ENCODE peak calls at places on chromosomes 13 and 19, in nine cellular contexts. N is brain microvascular endothelial cell, Y is prostate gland, T is esophagus squamous epithelium, R is tibial nerve, G is fibroblast of mammary gland, Q is HFF-Myc, W is AG04450, L is right lobe of liver. Z is an unnamed sample.

GRCh38 chr13:39253774-39254173 is 215.5 kb downstream of the NHLRC3 start:
- DNase-seq in Q (no peak), W (peak; percentile 2), N (peak; percentile 42), Y (no peak), R (no peak), T (no peak), G (peak; percentile 8), L (no peak), Z (no peak)

GRCh38 chr19:43594081-43594697 is 1.7 kb downstream of the IRGQ start:
- DNase-seq in W (no peak), T (no peak), R (no peak), L (no peak), Q (no peak), Y (no peak), G (no peak), N (no peak), Z (no peak)

GRCh38 chr19:18160441-18160791 is 7.5 kb downstream of the PIK3R2 start:
- DNase-seq in Y (no peak), R (no peak), T (no peak), G (peak; percentile 7), W (no peak), L (no peak), N (no peak), Q (no peak), Z (no peak)

GRCh38 chr13:27425918-27426630 is 1.7 kb downstream of the GTF3A start:
- DNase-seq in L (peak; percentile 77), N (peak; percentile 63), T (peak; percentile 55), Q (peak; percentile 68), Y (peak; percentile 83), R (peak; percentile 53), G (peak; percentile 86), W (no peak), Z (no peak)

GRCh38 chr19:43433689-43434088 is 19.0 kb downstream of the TEX101 start:
- DNase-seq in L (no peak), G (no peak), W (no peak), Q (no peak), T (no peak), R (no peak), Y (no peak), N (no peak), Z (no peak)

GRCh38 chr13:29260684-29261083 is 334.8 kb downstream of the SLC7A1 start:
- DNase-seq in Y (no peak), N (no peak), Q (no peak), L (no peak), R (no peak), W (no peak), T (no peak), G (no peak), Z (no peak)

GRCh38 chr19:34838248-34838647 is 65.2 kb upstream of the ZNF599 start:
- DNase-seq in G (no peak), T (no peak), R (no peak), Y (no peak), W (no peak), Q (no peak), N (no peak), L (no peak), Z (peak; percentile 44)

GRCh38 chr13:111969551-111970135 is 97.3 kb upstream of the SOX1 start:
- DNase-seq in Q (no peak), R (no peak), L (no peak), Y (no peak), G (no peak), W (no peak), N (no peak), T (no peak), Z (no peak)

GRCh38 chr19:48635263-48635965 is 1.8 kb downstream of the DBP start:
- DNase-seq in L (peak; percentile 84), T (no peak), Y (peak; percentile 73), W (no peak), G (no peak), Q (no peak), N (no peak), R (peak; percentile 70), Z (peak; percentile 64)

GRCh38 chr19:7657047-7657779 is 11.6 kb upstream of the RETN start:
- DNase-seq in L (no peak), Y (no peak), N (no peak), T (no peak), W (no peak), Q (no peak), G (peak; percentile 12), R (no peak), Z (no peak)

GRCh38 chr13:112838038-112838965 is 130.7 kb upstream of the MCF2L start:
- DNase-seq in N (no peak), L (no peak), T (no peak), W (no peak), Q (no peak), R (no peak), Y (no peak), G (no peak), Z (no peak)

DNA sequence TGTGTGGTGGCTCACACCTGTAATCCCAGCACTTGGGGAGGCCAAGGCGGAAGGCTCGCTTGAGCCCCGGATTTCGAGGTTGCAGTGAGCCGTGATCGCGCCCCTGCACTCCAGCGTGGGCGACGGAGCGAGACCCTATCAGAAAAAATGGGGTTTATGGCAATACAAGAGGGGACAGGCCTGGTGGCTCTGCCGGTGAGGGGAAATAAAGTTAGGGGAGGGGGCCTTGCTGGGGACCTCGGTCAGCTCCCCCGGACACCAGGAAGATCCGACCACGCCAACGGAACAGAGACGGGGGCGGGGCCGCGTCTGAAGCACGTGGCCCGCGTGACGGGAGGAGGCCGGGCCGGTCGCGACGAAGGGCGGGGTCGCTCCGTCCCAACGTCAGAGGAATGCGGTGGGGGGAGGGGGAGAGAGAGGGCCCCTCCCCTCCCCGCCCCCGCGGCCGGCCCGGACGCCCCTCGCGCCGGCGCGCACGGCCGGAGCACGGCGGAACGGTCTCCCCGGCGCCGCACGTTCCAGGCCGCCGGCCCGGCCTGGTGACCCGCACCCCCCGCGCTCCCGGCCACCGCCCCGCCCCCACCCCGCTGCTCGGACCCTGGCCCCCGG is 1.9 kb upstream of the HNRNPL start:
- DNase-seq in R (peak; percentile 93), G (peak; percentile 84), T (peak; percentile 72), Q (peak; percentile 67), N (peak; percentile 78), Y (peak; percentile 96), L (peak; percentile 96), W (peak; percentile 79), Z (no peak)
- TF ChIP-seq CTCF in R (no peak), G (no peak), T (no peak), Q (no peak), N (no peak), Y (no peak), L (no peak), W (no peak), Z (no peak)

GRCh38 chr19:10962863-10963262 is 2.0 kb downstream of the SMARCA4 start:
- DNase-seq in Q (no peak), W (no peak), L (no peak), N (no peak), T (no peak), Y (no peak), G (no peak), R (no peak), Z (no peak)

GRCh38 chr19:10966809-10967208 is 6.0 kb downstream of the SMARCA4 start:
- DNase-seq in T (no peak), Y (no peak), L (no peak), R (no peak), N (no peak), G (no peak), W (no peak), Q (no peak), Z (peak; percentile 8)

GRCh38 chr19:10963865-10964264 is 3.0 kb downstream of the SMARCA4 start:
- DNase-seq in L (no peak), T (no peak), Y (no peak), Q (no peak), R (no peak), W (no peak), N (no peak), G (no peak), Z (no peak)

GRCh38 chr19:10965398-10965797 is 4.6 kb downstream of the SMARCA4 start:
- DNase-seq in W (no peak), N (no peak), L (no peak), Q (no peak), G (no peak), T (no peak), R (no peak), Y (no peak), Z (peak; percentile 13)

GRCh38 chr19:10964903-10965302 is 4.1 kb downstream of the SMARCA4 start:
- DNase-seq in R (no peak), Y (no peak), Q (no peak), G (no peak), W (no peak), N (no peak), T (no peak), L (no peak), Z (no peak)
- TF ChIP-seq CTCF in R (no peak), Y (no peak), Q (no peak), G (no peak), W (peak; percentile 21), N (peak; percentile 6), T (no peak), L (no peak), Z (peak; percentile 12)

GRCh38 chr13:110444226-110444653 is 117.3 kb downstream of the RAB20 start:
- DNase-seq in G (peak; percentile 83), R (no peak), Y (no peak), W (no peak), N (peak; percentile 67), T (no peak), L (no peak), Q (no peak), Z (no peak)
- TF ChIP-seq CTCF in G (peak; percentile 51), R (no peak), Y (no peak), W (no peak), N (peak; percentile 61), T (no peak), L (peak; percentile 29), Q (no peak), Z (no peak)

GRCh38 chr13:32024750-32025149 is 6.8 kb upstream of the FRY start:
- DNase-seq in T (no peak), W (no peak), R (no peak), N (no peak), G (no peak), Q (no peak), L (no peak), Y (no peak), Z (no peak)

GRCh38 chr13:32023096-32023495 is 8.5 kb upstream of the FRY start:
- DNase-seq in R (no peak), L (no peak), G (no peak), N (no peak), W (no peak), Q (no peak), Y (no peak), T (no peak), Z (no peak)

GRCh38 chr13:32022292-32022691 is 9.3 kb upstream of the FRY start:
- DNase-seq in R (no peak), W (no peak), T (no peak), Y (no peak), G (peak; percentile 6), N (no peak), Q (no peak), L (no peak), Z (no peak)

GRCh38 chr13:32021785-32022184 is 9.8 kb upstream of the FRY start:
- DNase-seq in L (no peak), Y (no peak), N (no peak), T (no peak), R (no peak), W (no peak), G (no peak), Q (no peak), Z (no peak)

DNA sequence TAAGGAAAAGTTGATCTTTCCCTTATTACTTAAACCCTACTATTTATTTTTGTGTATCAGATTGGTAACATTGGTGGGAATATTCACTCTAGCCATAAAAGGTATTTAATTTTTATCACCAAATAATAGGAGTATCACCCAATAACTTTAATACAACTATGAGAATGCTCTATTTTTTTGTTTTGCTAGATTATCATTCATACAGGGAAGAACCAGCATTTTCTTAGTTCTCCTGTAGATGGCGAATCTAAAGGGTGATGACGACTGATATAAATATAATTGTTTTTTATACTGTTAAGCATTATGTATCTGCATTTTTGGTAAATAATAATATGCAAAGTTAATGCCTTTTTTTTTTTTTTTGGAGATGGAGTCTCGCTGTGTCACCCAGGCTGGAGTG is 7.9 kb upstream of the FRY start:
- DNase-seq in N (no peak), G (peak; percentile 14), T (no peak), Y (no peak), W (no peak), R (no peak), L (no peak), Q (no peak), Z (no peak)
- TF ChIP-seq CTCF in N (peak; percentile 40), G (peak; percentile 38), T (no peak), Y (no peak), W (peak; percentile 50), R (no peak), L (peak; percentile 29), Q (peak; percentile 12), Z (no peak)

Z was measured in D721Med.